ENCODE peak calls at places on chromosomes 4 and X, in four cellular contexts. One of them, this sample, is unnamed.

GRCh38 chr4:79877511-79877910 is 195.5 kb downstream of the ANTXR2 start:
- DNase-seq in tibial artery: no peak
- DNase-seq in pancreas: no peak
- DNase-seq in PC-3: no peak
- DNase-seq in this sample: no peak

GRCh38 chr4:99886146-99886545 is 8.1 kb downstream of the LAMTOR3 start:
- DNase-seq in tibial artery: no peak
- DNase-seq in pancreas: no peak
- DNase-seq in PC-3: peak; percentile 38
- DNase-seq in this sample: no peak

GRCh38 chr4:101256222-101256621 is 91.1 kb downstream of the PPP3CA start:
- DNase-seq in tibial artery: no peak
- DNase-seq in pancreas: no peak
- DNase-seq in PC-3: no peak
- DNase-seq in this sample: no peak

GRCh38 chr4:41155194-41155830 is 59.0 kb downstream of the APBB2 start:
- DNase-seq in tibial artery: no peak
- DNase-seq in pancreas: no peak
- DNase-seq in PC-3: no peak
- DNase-seq in this sample: no peak

GRCh38 chrX:455199-455598 is 68.5 kb upstream of the PPP2R3B start:
- DNase-seq in tibial artery: no peak
- DNase-seq in pancreas: no peak
- DNase-seq in PC-3: no peak
- DNase-seq in this sample: no peak

GRCh38 chrX:124462931-124463330 is 116.6 kb downstream of the SH2D1A start:
- DNase-seq in tibial artery: no peak
- DNase-seq in pancreas: no peak
- DNase-seq in PC-3: no peak
- DNase-seq in this sample: no peak

GRCh38 chrX:13428055-13428786 is 108.4 kb upstream of the ATXN3L start:
- DNase-seq in tibial artery: no peak
- DNase-seq in pancreas: no peak
- DNase-seq in PC-3: peak; percentile 88
- DNase-seq in this sample: no peak

GRCh38 chrX:150253946-150254615 is 109.0 kb upstream of the MAMLD1 start:
- DNase-seq in tibial artery: no peak
- DNase-seq in pancreas: no peak
- DNase-seq in PC-3: no peak
- DNase-seq in this sample: no peak

GRCh38 chrX:74924449-74925209 is 623 bp downstream of the NEXMIF start:
- DNase-seq in tibial artery: peak; percentile 33
- DNase-seq in pancreas: peak; percentile 62
- DNase-seq in PC-3: no peak
- DNase-seq in this sample: peak; percentile 37

GRCh38 chr4:53986062-53986461 is 78.3 kb downstream of the CHIC2 start:
- DNase-seq in tibial artery: no peak
- DNase-seq in pancreas: no peak
- DNase-seq in PC-3: no peak
- DNase-seq in this sample: no peak

GRCh38 chr4:175770555-175770954 is 41.5 kb downstream of the GPM6A start:
- DNase-seq in tibial artery: no peak
- DNase-seq in pancreas: no peak
- DNase-seq in PC-3: peak; percentile 10
- DNase-seq in this sample: no peak

GRCh38 chrX:104310084-104310483 is 55.4 kb upstream of the ESX1 start:
- DNase-seq in tibial artery: no peak
- DNase-seq in pancreas: no peak
- DNase-seq in PC-3: peak; percentile 73
- DNase-seq in this sample: no peak

GRCh38 chr4:168272488-168272887 is 46.1 kb downstream of the DDX60 start:
- DNase-seq in tibial artery: no peak
- DNase-seq in pancreas: no peak
- DNase-seq in PC-3: no peak
- DNase-seq in this sample: no peak

GRCh38 chrX:39613508-39613921 is 484.2 kb downstream of the BCOR start:
- DNase-seq in tibial artery: no peak
- DNase-seq in pancreas: peak; percentile 46
- DNase-seq in PC-3: no peak
- DNase-seq in this sample: no peak

GRCh38 chr4:122453384-122454000 is 3.0 kb downstream of the IL2 start:
- DNase-seq in tibial artery: no peak
- DNase-seq in pancreas: no peak
- DNase-seq in PC-3: no peak
- DNase-seq in this sample: no peak

GRCh38 chrX:151825927-151826471 is 86.7 kb upstream of the MAGEA4 start:
- DNase-seq in tibial artery: peak; percentile 20
- DNase-seq in pancreas: no peak
- DNase-seq in PC-3: peak; percentile 22
- DNase-seq in this sample: no peak
- TF ChIP-seq CTCF in tibial artery: no peak
- TF ChIP-seq CTCF in pancreas: no peak
- TF ChIP-seq CTCF in PC-3: no peak
- TF ChIP-seq CTCF in this sample: no peak

GRCh38 chr4:127985989-127986388 is 20.8 kb downstream of the ABHD18 start:
- DNase-seq in tibial artery: no peak
- DNase-seq in pancreas: no peak
- DNase-seq in PC-3: no peak
- DNase-seq in this sample: no peak
- TF ChIP-seq CTCF in tibial artery: no peak
- TF ChIP-seq CTCF in pancreas: no peak
- TF ChIP-seq CTCF in PC-3: peak; percentile 51
- TF ChIP-seq CTCF in this sample: no peak

GRCh38 chrX:92232182-92232581 is 453.0 kb downstream of the PCDH11X start:
- DNase-seq in tibial artery: no peak
- DNase-seq in pancreas: no peak
- DNase-seq in PC-3: peak; percentile 36
- DNase-seq in this sample: peak; percentile 2
- TF ChIP-seq CTCF in tibial artery: peak; percentile 23
- TF ChIP-seq CTCF in pancreas: no peak
- TF ChIP-seq CTCF in PC-3: peak; percentile 62
- TF ChIP-seq CTCF in this sample: peak; percentile 71

DNA sequence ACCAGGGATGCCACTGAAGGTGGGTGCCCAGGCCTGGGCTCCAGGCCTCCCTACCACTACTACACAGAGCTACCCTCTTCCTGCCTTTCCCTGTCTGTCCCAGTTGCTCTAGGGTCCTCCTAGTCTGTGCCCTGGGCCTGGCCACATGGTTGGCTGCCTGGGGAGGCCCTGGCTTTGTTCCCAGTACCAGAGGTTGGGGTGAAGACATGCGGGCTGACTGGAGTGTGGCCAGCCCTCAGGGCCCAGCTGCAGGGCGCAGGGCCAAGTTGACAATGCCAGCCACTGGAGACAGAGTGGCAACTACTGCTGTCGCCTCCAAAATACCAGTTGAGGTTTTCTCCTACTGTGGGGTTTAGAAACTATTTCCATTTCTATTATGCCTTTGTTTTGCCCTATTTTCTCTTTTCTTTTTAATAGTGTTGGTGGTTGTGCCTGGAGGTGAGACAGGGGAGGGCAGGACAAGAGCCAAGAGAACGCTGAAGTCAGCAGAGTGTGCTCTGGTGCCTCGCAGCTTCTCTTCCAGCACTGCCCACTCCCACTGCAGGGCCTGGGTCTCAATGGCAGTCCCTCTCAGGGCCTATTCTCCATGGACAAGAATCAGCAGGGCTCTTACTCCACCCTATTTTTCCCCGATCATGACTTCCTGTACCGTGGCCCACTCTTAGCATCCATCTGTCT is 32.2 kb upstream of the XPNPEP2 start:
- DNase-seq in tibial artery: peak; percentile 41
- DNase-seq in pancreas: peak; percentile 22
- DNase-seq in PC-3: peak; percentile 30
- DNase-seq in this sample: no peak
- TF ChIP-seq CTCF in tibial artery: no peak
- TF ChIP-seq CTCF in pancreas: no peak
- TF ChIP-seq CTCF in PC-3: no peak
- TF ChIP-seq CTCF in this sample: no peak

This sample was measured in neural crest cell.